ENCODE peak calls at places on chromosomes 7 and 10, in four cellular contexts. O is neuronal stem cell, E is HCT116, H is PC-9. A is an unnamed sample.

GRCh38 chr10:86536294-86536861 is 14.8 kb upstream of the WAPL start:
- DNase-seq in O (no peak), E (no peak), H (no peak), A (no peak)

GRCh38 chr7:28605427-28605826 is 193.1 kb downstream of the CREB5 start:
- DNase-seq in O (no peak), E (no peak), H (no peak), A (no peak)

GRCh38 chr7:158603773-158604755 is 16.4 kb upstream of the PTPRN2 start:
- DNase-seq in O (no peak), E (no peak), H (no peak), A (no peak)

GRCh38 chr7:152949790-152950189 is 190.2 kb downstream of the ACTR3B start:
- DNase-seq in O (no peak), E (no peak), H (no peak), A (no peak)

GRCh38 chr7:2715341-2716231 is 27.6 kb downstream of the AMZ1 start:
- DNase-seq in O (no peak), E (no peak), H (no peak), A (no peak)

GRCh38 chr10:58264780-58265179 is 2.9 kb downstream of the IPMK start:
- DNase-seq in O (no peak), E (no peak), H (no peak), A (no peak)

GRCh38 chr10:124152781-124153600 is 59.6 kb upstream of the CHST15 start:
- DNase-seq in O (no peak), E (peak; percentile 100), H (peak; percentile 99), A (peak; percentile 94)

GRCh38 chr7:80488851-80489370 is 23.0 kb downstream of the GNAT3 start:
- DNase-seq in O (no peak), E (no peak), H (no peak), A (no peak)

GRCh38 chr7:44046321-44047061 is 2.0 kb downstream of the DBNL start:
- DNase-seq in O (no peak), E (no peak), H (peak; percentile 27), A (no peak)

GRCh38 chr10:14605231-14605925 is 169.3 kb downstream of the FAM107B start:
- DNase-seq in O (no peak), E (peak; percentile 15), H (peak; percentile 93), A (peak; percentile 42)

GRCh38 chr7:155007947-155008346 is 5.0 kb upstream of the PAXIP1 start:
- DNase-seq in O (peak; percentile 27), E (peak; percentile 32), H (no peak), A (no peak)

GRCh38 chr10:1274098-1274745 is 218.0 kb downstream of the WDR37 start:
- DNase-seq in O (no peak), E (no peak), H (no peak), A (no peak)

GRCh38 chr10:110138197-110138812 is 69.1 kb upstream of the MXI1 start:
- DNase-seq in O (peak; percentile 45), E (peak; percentile 65), H (peak; percentile 41), A (no peak)

GRCh38 chr7:143013897-143014296 is 13.0 kb downstream of the OR9A2 start:
- DNase-seq in O (no peak), E (no peak), H (no peak), A (no peak)

GRCh38 chr10:110893559-110894179 is 21.9 kb downstream of the PDCD4 start:
- DNase-seq in O (no peak), E (peak; percentile 45), H (no peak), A (no peak)

GRCh38 chr7:149832332-149833041 is 5.7 kb upstream of the ZNF862 start:
- DNase-seq in O (no peak), E (no peak), H (no peak), A (no peak)

GRCh38 chr10:129949411-129950335 is 14.4 kb downstream of the EBF3 start:
- DNase-seq in O (peak; percentile 21), E (no peak), H (no peak), A (no peak)

GRCh38 chr7:133703547-133703946 is 423.6 kb upstream of the LRGUK start:
- DNase-seq in O (no peak), E (no peak), H (no peak), A (no peak)

GRCh38 chr7:1849351-1849951 is 179.4 kb downstream of the ELFN1 start:
- DNase-seq in O (no peak), E (no peak), H (no peak), A (no peak)

GRCh38 chr7:152527610-152528032 is 91.8 kb upstream of the KMT2C start:
- DNase-seq in O (no peak), E (no peak), H (peak; percentile 34), A (no peak)

GRCh38 chr10:85741626-85742300 is 624.8 kb downstream of the GRID1 start:
- DNase-seq in O (no peak), E (no peak), H (no peak), A (no peak)

GRCh38 chr10:128137877-128138276 is 11.7 kb upstream of the MKI67 start:
- DNase-seq in O (no peak), E (no peak), H (no peak), A (no peak)

GRCh38 chr10:122267849-122268737 is 3.0 kb upstream of the BTBD16 start:
- DNase-seq in O (peak; percentile 36), E (peak; percentile 36), H (peak; percentile 36), A (no peak)

GRCh38 chr10:109978481-109978880 is 29.3 kb upstream of the ADD3 start:
- DNase-seq in O (peak; percentile 41), E (peak; percentile 37), H (no peak), A (no peak)

GRCh38 chr7:121752706-121753105 is 120.3 kb upstream of the PTPRZ1 start:
- DNase-seq in O (no peak), E (peak; percentile 2), H (no peak), A (no peak)

GRCh38 chr10:59536576-59537014 is 173.1 kb downstream of the SLC16A9 start:
- DNase-seq in O (no peak), E (no peak), H (no peak), A (no peak)

GRCh38 chr10:83835948-83836641 is 303.2 kb upstream of the GHITM start:
- DNase-seq in O (no peak), E (no peak), H (no peak), A (no peak)

GRCh38 chr10:132657127-132657706 is 119.6 kb downstream of the INPP5A start:
- DNase-seq in O (no peak), E (no peak), H (no peak), A (no peak)

GRCh38 chr10:110798340-110798739 is 73.4 kb upstream of the PDCD4 start:
- DNase-seq in O (no peak), E (no peak), H (no peak), A (no peak)

GRCh38 chr10:61835909-61836232 is 65.6 kb upstream of the ARID5B start:
- DNase-seq in O (no peak), E (no peak), H (no peak), A (no peak)

GRCh38 chr10:116403740-116404250 is 23.9 kb upstream of the PNLIPRP3 start:
- DNase-seq in O (no peak), E (no peak), H (no peak), A (no peak)

GRCh38 chr10:95273393-95274312 is 17.1 kb downstream of the PDLIM1 start:
- DNase-seq in O (no peak), E (no peak), H (peak; percentile 60), A (no peak)

GRCh38 chr10:247480-247879 is 112.2 kb downstream of the ZMYND11 start:
- DNase-seq in O (no peak), E (no peak), H (no peak), A (no peak)

GRCh38 chr7:585229-585711 is 65.6 kb upstream of the PDGFA start:
- DNase-seq in O (no peak), E (no peak), H (no peak), A (no peak)

DNA sequence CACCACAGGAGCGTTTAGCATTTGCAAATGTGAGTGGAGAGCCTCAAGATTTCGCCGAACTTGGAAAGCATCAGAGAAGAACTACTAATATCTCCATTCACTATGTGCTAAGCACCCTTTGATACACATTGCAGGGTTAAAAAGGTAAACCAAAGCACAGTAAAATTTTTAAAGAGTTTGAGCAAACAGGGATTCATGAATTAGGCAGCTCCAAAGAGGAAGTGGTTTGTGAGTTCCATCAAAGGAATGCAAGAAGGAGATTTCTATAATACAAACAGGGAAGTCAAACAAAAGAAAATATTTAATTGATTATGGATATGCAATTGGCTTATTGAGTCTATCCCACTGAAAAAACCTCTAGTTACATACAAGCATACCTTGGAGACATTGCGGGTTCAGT is 81.1 kb upstream of the TMEM72 start:
- DNase-seq in O (no peak), E (no peak), H (peak; percentile 70), A (no peak)
- H2AFZ ChIP-seq in O (no peak overlapping the region), E (no peak overlapping the region), H (no peak overlapping the region), A (peak overlapping the region; percentile 5)

GRCh38 chr7:5430612-5430947 is 6.9 kb upstream of the TNRC18 start:
- DNase-seq in O (no peak), E (no peak), H (no peak), A (no peak)

GRCh38 chr7:5429857-5430611 is 6.4 kb upstream of the TNRC18 start:
- DNase-seq in O (no peak), E (no peak), H (peak; percentile 68), A (peak; percentile 79)

GRCh38 chr7:5429253-5429856 is 5.7 kb upstream of the TNRC18 start:
- DNase-seq in O (no peak), E (no peak), H (peak; percentile 64), A (no peak)

GRCh38 chr7:5426226-5426475 is 2.5 kb upstream of the TNRC18 start:
- DNase-seq in O (no peak), E (no peak), H (peak; percentile 73), A (no peak)

GRCh38 chr7:5428470-5429252 is 5.0 kb upstream of the TNRC18 start:
- DNase-seq in O (no peak), E (no peak), H (peak; percentile 69), A (no peak)
- H2AFZ ChIP-seq in O (no peak overlapping the region), E (no peak overlapping the region), H (peak overlapping the region; percentile 87), A (peak overlapping the region; percentile 15)

GRCh38 chr10:10796061-10796773 is 221.5 kb upstream of the CELF2 start:
- DNase-seq in O (no peak), E (no peak), H (no peak), A (no peak)

GRCh38 chr10:10794056-10794455 is 223.6 kb upstream of the CELF2 start:
- DNase-seq in O (no peak), E (no peak), H (peak; percentile 91), A (no peak)

GRCh38 chr10:10796774-10797415 is 220.8 kb upstream of the CELF2 start:
- DNase-seq in O (no peak), E (no peak), H (peak; percentile 75), A (no peak)

GRCh38 chr10:10792681-10793080 is 225.0 kb upstream of the CELF2 start:
- DNase-seq in O (peak; percentile 11), E (no peak), H (peak; percentile 83), A (no peak)

DNA sequence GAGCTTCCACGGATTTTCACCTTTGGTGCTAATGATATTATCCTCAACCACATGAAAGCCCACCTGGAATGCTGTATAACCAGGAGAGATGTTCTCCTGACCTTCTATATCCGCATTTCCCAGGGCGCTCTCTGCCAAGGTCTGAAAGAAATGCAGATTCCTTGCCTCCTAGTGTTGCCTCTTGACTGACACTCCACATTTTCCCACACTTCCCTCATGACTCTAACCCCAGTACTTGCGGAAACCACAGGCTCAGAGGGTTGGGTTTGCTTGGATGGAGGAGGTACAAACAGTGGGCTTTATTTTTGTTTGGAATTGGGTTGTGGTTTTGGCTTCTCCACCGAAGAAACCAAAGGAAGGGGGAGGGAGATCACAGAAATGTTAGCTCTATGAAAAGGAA is 222.9 kb upstream of the CELF2 start:
- DNase-seq in O (no peak), E (no peak), H (peak; percentile 94), A (no peak)
- H2AFZ ChIP-seq in O (no peak overlapping the region), E (no peak overlapping the region), H (peak overlapping the region; percentile 60), A (peak overlapping the region; percentile 5)

DNA sequence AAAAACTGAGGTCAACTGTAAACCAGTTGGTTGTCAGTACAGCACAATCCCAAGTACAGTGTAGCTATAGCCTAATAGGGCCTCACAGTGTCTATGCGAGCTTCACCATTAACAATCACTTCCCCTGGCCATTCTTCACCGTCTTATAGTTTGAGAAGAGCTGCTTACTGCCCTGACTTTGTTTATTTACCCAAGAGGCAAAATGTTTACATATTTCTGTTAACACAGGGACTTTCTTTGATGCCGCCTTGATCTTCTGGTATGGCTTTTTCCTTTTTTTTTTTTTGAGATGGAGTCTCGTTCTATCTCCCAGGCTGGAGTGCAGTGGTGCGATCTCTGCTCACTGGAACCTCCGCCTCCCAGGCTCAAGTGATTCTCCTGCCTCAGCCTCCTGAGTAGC is 3.3 kb downstream of the MYOF start:
- DNase-seq in O (no peak), E (no peak), H (no peak), A (no peak)
- H2AFZ ChIP-seq in O (no peak overlapping the region), E (no peak overlapping the region), H (no peak overlapping the region), A (no peak overlapping the region)